ENCODE peak calls at places on chromosomes 7 and 10, in seven cellular contexts. One of them, this sample, is unnamed.

GRCh38 chr10:36494386-36494785 is 631.0 kb upstream of the ANKRD30A start:
- DNase-seq in ovary: no peak
- DNase-seq in stomach: no peak
- DNase-seq in CD8-positive, alpha-beta T cell: no peak
- DNase-seq in GM23338: no peak
- DNase-seq in tibial nerve: no peak
- DNase-seq in RWPE2: no peak
- DNase-seq in this sample: no peak

GRCh38 chr10:112261281-112261822 is 21.8 kb upstream of the TECTB start:
- DNase-seq in tibial nerve: peak; percentile 11
- DNase-seq in GM23338: no peak
- DNase-seq in ovary: no peak
- DNase-seq in CD8-positive, alpha-beta T cell: no peak
- DNase-seq in RWPE2: no peak
- DNase-seq in stomach: no peak
- DNase-seq in this sample: no peak

GRCh38 chr7:13181221-13181620 is 493.8 kb downstream of the ARL4A start:
- DNase-seq in GM23338: no peak
- DNase-seq in CD8-positive, alpha-beta T cell: no peak
- DNase-seq in tibial nerve: no peak
- DNase-seq in stomach: no peak
- DNase-seq in ovary: no peak
- DNase-seq in RWPE2: no peak
- DNase-seq in this sample: no peak

GRCh38 chr10:4250497-4250887 is 465.5 kb upstream of the KLF6 start:
- DNase-seq in GM23338: no peak
- DNase-seq in stomach: no peak
- DNase-seq in ovary: no peak
- DNase-seq in CD8-positive, alpha-beta T cell: no peak
- DNase-seq in RWPE2: no peak
- DNase-seq in tibial nerve: no peak
- DNase-seq in this sample: no peak

GRCh38 chr7:14902589-14902963 is at the start of gene DGKB:
- DNase-seq in CD8-positive, alpha-beta T cell: peak; percentile 15
- DNase-seq in tibial nerve: no peak
- DNase-seq in stomach: no peak
- DNase-seq in GM23338: peak; percentile 70
- DNase-seq in RWPE2: no peak
- DNase-seq in ovary: no peak
- DNase-seq in this sample: peak; percentile 46

GRCh38 chr7:156156734-156157408 is 344.6 kb upstream of the SHH start:
- DNase-seq in GM23338: peak; percentile 57
- DNase-seq in CD8-positive, alpha-beta T cell: no peak
- DNase-seq in RWPE2: no peak
- DNase-seq in tibial nerve: no peak
- DNase-seq in stomach: peak; percentile 72
- DNase-seq in ovary: no peak
- DNase-seq in this sample: no peak

GRCh38 chr10:110857265-110858158 is 14.2 kb upstream of the PDCD4 start:
- DNase-seq in GM23338: no peak
- DNase-seq in CD8-positive, alpha-beta T cell: no peak
- DNase-seq in tibial nerve: peak; percentile 51
- DNase-seq in RWPE2: no peak
- DNase-seq in ovary: peak; percentile 58
- DNase-seq in stomach: peak; percentile 88
- DNase-seq in this sample: no peak

GRCh38 chr10:72276013-72276387 is 2.3 kb downstream of the DDIT4 start:
- DNase-seq in RWPE2: peak; percentile 86
- DNase-seq in CD8-positive, alpha-beta T cell: peak; percentile 41
- DNase-seq in GM23338: peak; percentile 11
- DNase-seq in tibial nerve: no peak
- DNase-seq in ovary: peak; percentile 62
- DNase-seq in stomach: peak; percentile 81
- DNase-seq in this sample: no peak

GRCh38 chr7:24896031-24896433 is 83.9 kb downstream of the OSBPL3 start:
- DNase-seq in GM23338: no peak
- DNase-seq in stomach: no peak
- DNase-seq in RWPE2: no peak
- DNase-seq in CD8-positive, alpha-beta T cell: no peak
- DNase-seq in tibial nerve: no peak
- DNase-seq in ovary: no peak
- DNase-seq in this sample: no peak
- TF ChIP-seq CTCF in GM23338: no peak
- TF ChIP-seq CTCF in stomach: no peak
- TF ChIP-seq CTCF in RWPE2: no peak
- TF ChIP-seq CTCF in CD8-positive, alpha-beta T cell: no peak
- TF ChIP-seq CTCF in tibial nerve: no peak
- TF ChIP-seq CTCF in ovary: no peak
- TF ChIP-seq CTCF in this sample: no peak

DNA sequence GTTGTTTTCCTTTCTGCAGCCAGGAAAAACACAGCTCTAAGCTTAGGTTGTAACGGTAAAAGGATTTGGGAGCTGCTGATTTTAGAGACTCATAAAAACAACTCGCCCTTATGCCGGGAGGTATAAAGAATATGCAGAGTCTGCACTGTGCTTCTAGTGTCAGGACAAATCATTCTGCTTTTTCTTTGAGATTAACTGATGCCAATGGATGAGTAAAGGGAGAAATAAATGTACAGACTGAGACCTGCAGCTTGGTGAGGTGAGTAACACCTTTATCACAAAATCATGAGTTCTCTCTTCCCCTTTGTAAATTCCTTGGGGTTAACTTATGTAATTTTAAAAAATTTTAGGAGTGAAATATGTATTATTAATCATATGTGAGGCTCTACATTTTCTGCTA is 1.9 kb upstream of the SFR1 start:
- DNase-seq in tibial nerve: no peak
- DNase-seq in ovary: no peak
- DNase-seq in CD8-positive, alpha-beta T cell: no peak
- DNase-seq in stomach: no peak
- DNase-seq in RWPE2: no peak
- DNase-seq in GM23338: no peak
- DNase-seq in this sample: no peak
- H3K27ac ChIP-seq in tibial nerve: peak overlapping the region; percentile 99
- H3K27ac ChIP-seq in ovary: peak overlapping the region; percentile 99
- H3K27ac ChIP-seq in CD8-positive, alpha-beta T cell: peak overlapping the region; percentile 98
- H3K27ac ChIP-seq in stomach: peak overlapping the region; percentile 99
- H3K27ac ChIP-seq in RWPE2: peak overlapping the region; percentile 99
- H3K27ac ChIP-seq in GM23338: no peak overlapping the region
- H3K27ac ChIP-seq in this sample: peak overlapping the region; percentile 99

GRCh38 chr10:103693070-103693811 is 162.1 kb downstream of the SH3PXD2A start:
- DNase-seq in tibial nerve: no peak
- DNase-seq in RWPE2: no peak
- DNase-seq in ovary: peak; percentile 63
- DNase-seq in stomach: no peak
- DNase-seq in CD8-positive, alpha-beta T cell: peak; percentile 35
- DNase-seq in GM23338: peak; percentile 44
- DNase-seq in this sample: no peak
- H3K4me3 ChIP-seq in tibial nerve: peak overlapping the region; percentile 50
- H3K4me3 ChIP-seq in RWPE2: no peak overlapping the region
- H3K4me3 ChIP-seq in ovary: peak overlapping the region; percentile 33
- H3K4me3 ChIP-seq in stomach: peak overlapping the region; percentile 43
- H3K4me3 ChIP-seq in CD8-positive, alpha-beta T cell: peak overlapping the region; percentile 52
- H3K4me3 ChIP-seq in GM23338: peak overlapping the region; percentile 83
- H3K4me3 ChIP-seq in this sample: peak overlapping the region; percentile 72

DNA sequence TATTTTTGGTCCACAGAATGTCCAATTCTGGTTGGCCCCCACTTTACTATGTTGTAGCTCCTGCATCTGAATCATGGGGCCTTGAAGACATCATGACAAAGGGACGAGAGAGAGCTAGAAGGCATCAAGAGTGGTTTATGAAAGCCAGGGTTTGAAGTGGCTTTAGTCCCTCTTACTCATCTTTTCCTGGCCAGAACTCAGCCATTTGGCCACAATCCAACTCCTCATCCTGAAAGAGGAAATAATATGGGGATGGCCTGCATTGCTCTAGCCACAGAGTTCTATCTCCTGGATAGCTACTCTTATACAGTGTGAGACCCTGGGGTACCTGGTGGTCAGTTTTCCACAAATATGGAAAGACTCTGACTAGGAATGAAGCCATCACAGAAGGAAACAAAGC is 418.9 kb downstream of the XPNPEP1 start:
- DNase-seq in RWPE2: no peak
- DNase-seq in GM23338: no peak
- DNase-seq in ovary: no peak
- DNase-seq in stomach: no peak
- DNase-seq in tibial nerve: no peak
- DNase-seq in CD8-positive, alpha-beta T cell: no peak
- DNase-seq in this sample: no peak
- TF ChIP-seq CTCF in RWPE2: no peak
- TF ChIP-seq CTCF in GM23338: no peak
- TF ChIP-seq CTCF in ovary: no peak
- TF ChIP-seq CTCF in stomach: no peak
- TF ChIP-seq CTCF in tibial nerve: no peak
- TF ChIP-seq CTCF in CD8-positive, alpha-beta T cell: no peak
- TF ChIP-seq CTCF in this sample: no peak

DNA sequence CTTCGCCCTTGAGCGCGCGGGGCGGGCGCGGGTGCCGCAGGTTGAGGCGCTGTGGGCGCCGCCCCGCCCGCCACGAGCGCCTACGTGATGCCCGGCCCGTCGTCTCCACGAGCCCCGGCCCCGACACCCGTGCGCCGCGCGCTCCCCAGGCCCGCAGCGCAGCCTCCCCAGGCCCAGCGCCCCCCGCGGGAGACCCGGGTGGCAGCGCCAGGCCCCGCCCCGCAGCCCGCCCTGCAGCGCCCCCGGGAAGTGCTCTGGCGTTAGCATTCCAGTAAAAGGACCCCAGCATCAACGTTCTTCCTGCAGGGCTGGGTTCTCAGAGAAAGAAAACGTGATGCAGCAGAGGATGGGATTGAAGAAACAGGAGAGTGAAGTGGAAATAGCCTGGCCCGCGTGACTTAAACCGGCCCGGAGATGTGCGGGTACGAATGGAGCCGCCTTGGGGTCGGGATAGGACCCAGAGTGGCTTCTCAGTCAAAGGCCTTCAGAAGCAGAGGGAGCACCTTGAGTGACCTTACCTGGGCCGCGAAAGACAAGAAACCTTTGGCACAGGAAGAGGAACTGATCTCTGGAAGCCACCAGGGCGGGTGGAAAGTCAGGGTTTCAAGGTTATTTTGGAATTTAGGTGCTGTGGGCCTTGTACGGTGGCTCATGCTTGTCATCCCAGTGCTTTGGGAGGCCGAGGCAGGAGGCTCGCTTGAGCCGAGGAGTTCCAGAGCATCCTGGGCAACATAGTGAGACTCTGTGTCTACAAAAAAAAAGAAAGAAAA is 1.8 kb downstream of the PFKP start:
- DNase-seq in RWPE2: no peak
- DNase-seq in GM23338: peak; percentile 63
- DNase-seq in tibial nerve: no peak
- DNase-seq in ovary: peak; percentile 53
- DNase-seq in CD8-positive, alpha-beta T cell: no peak
- DNase-seq in stomach: no peak
- DNase-seq in this sample: peak; percentile 34
- H3K27ac ChIP-seq in RWPE2: peak overlapping the region; percentile 64
- H3K27ac ChIP-seq in GM23338: no peak overlapping the region
- H3K27ac ChIP-seq in tibial nerve: peak overlapping the region; percentile 83
- H3K27ac ChIP-seq in ovary: peak overlapping the region; percentile 45
- H3K27ac ChIP-seq in CD8-positive, alpha-beta T cell: peak overlapping the region; percentile 64
- H3K27ac ChIP-seq in stomach: peak overlapping the region; percentile 84
- H3K27ac ChIP-seq in this sample: peak overlapping the region; percentile 42

DNA sequence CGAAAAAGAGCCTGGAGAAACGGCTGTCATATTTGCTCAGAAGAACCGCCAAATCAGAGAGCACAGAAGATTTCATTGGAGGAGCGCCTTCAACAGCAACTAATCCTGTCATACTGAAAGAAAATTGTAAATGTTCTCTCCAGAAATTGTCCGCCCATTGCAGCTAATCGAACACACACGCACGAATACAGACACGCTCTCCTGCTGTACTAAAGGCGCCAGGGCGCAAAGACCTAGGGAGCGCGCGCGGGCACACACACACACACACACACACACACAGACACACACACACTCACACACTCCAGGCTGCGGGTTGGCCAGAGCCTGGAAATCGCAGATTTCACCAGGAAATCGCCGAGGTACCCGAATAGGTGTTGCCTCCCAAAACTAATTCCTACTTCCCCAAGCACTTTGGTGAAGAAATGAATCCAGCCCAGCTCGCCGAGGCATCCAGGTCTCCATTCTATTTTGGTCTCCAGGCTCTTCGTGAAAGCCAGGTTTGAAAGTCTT is at the start of gene CHRM2:
- DNase-seq in GM23338: peak; percentile 44
- DNase-seq in RWPE2: no peak
- DNase-seq in tibial nerve: no peak
- DNase-seq in ovary: peak; percentile 27
- DNase-seq in stomach: no peak
- DNase-seq in CD8-positive, alpha-beta T cell: no peak
- DNase-seq in this sample: no peak
- H3K4me3 ChIP-seq in GM23338: peak within 1 kb of the TSS; percentile 76
- H3K4me3 ChIP-seq in RWPE2: no peak within 1 kb of the TSS
- H3K4me3 ChIP-seq in tibial nerve: no peak within 1 kb of the TSS
- H3K4me3 ChIP-seq in ovary: peak within 1 kb of the TSS; percentile 16
- H3K4me3 ChIP-seq in stomach: peak within 1 kb of the TSS; percentile 55
- H3K4me3 ChIP-seq in CD8-positive, alpha-beta T cell: no peak within 1 kb of the TSS
- H3K4me3 ChIP-seq in this sample: peak within 1 kb of the TSS; percentile 62

This sample was measured in dorsolateral prefrontal cortex.